ENCODE peak calls at places on chromosomes 3 and 15, in ten cellular contexts. One of them, this sample, is unnamed.
A peak's percentile ranks its signal among the peaks of the same experiment; 100 is the strongest.

GRCh38 chr15:64161688-64162477 is 939 bp downstream of the PPIB start:
- DNase-seq in mammary epithelial cell: no peak
- DNase-seq in CD8-positive, alpha-beta T cell: no peak
- DNase-seq in Kasumi-1: no peak
- DNase-seq in heart left ventricle: no peak
- DNase-seq in GM23338: no peak
- DNase-seq in AG04449: no peak
- DNase-seq in CD8-positive, alpha-beta memory T cell: no peak
- DNase-seq in SIG-M5: no peak
- DNase-seq in putamen: no peak
- DNase-seq in this sample: no peak

GRCh38 chr3:120203621-120204020 is 81.4 kb downstream of the GPR156 start:
- DNase-seq in mammary epithelial cell: no peak
- DNase-seq in CD8-positive, alpha-beta T cell: no peak
- DNase-seq in Kasumi-1: no peak
- DNase-seq in heart left ventricle: no peak
- DNase-seq in GM23338: no peak
- DNase-seq in AG04449: no peak
- DNase-seq in CD8-positive, alpha-beta memory T cell: no peak
- DNase-seq in SIG-M5: no peak
- DNase-seq in putamen: no peak
- DNase-seq in this sample: no peak

GRCh38 chr3:170532573-170532972 is 53.3 kb downstream of the SLC7A14 start:
- DNase-seq in mammary epithelial cell: no peak
- DNase-seq in CD8-positive, alpha-beta T cell: no peak
- DNase-seq in Kasumi-1: no peak
- DNase-seq in heart left ventricle: no peak
- DNase-seq in GM23338: no peak
- DNase-seq in AG04449: no peak
- DNase-seq in CD8-positive, alpha-beta memory T cell: no peak
- DNase-seq in SIG-M5: no peak
- DNase-seq in putamen: no peak
- DNase-seq in this sample: no peak

GRCh38 chr3:131977363-131977762 is 57.5 kb downstream of the CPNE4 start:
- DNase-seq in mammary epithelial cell: no peak
- DNase-seq in CD8-positive, alpha-beta T cell: no peak
- DNase-seq in Kasumi-1: no peak
- DNase-seq in heart left ventricle: no peak
- DNase-seq in GM23338: no peak
- DNase-seq in AG04449: no peak
- DNase-seq in CD8-positive, alpha-beta memory T cell: no peak
- DNase-seq in SIG-M5: no peak
- DNase-seq in putamen: no peak
- DNase-seq in this sample: no peak

GRCh38 chr15:40297356-40297755 is 10.4 kb downstream of the PLCB2 start:
- DNase-seq in mammary epithelial cell: no peak
- DNase-seq in CD8-positive, alpha-beta T cell: no peak
- DNase-seq in Kasumi-1: no peak
- DNase-seq in heart left ventricle: peak; percentile 11
- DNase-seq in GM23338: no peak
- DNase-seq in AG04449: no peak
- DNase-seq in CD8-positive, alpha-beta memory T cell: no peak
- DNase-seq in SIG-M5: no peak
- DNase-seq in putamen: no peak
- DNase-seq in this sample: no peak

GRCh38 chr3:51538459-51539290 is at the start of gene RAD54L2:
- DNase-seq in mammary epithelial cell: peak; percentile 86
- DNase-seq in CD8-positive, alpha-beta T cell: peak; percentile 53
- DNase-seq in Kasumi-1: peak; percentile 59
- DNase-seq in heart left ventricle: peak; percentile 88
- DNase-seq in GM23338: peak; percentile 89
- DNase-seq in AG04449: no peak
- DNase-seq in CD8-positive, alpha-beta memory T cell: peak; percentile 58
- DNase-seq in SIG-M5: no peak
- DNase-seq in putamen: peak; percentile 82
- DNase-seq in this sample: peak; percentile 92

GRCh38 chr3:126483321-126483761 is 7.7 kb upstream of the ZXDC start:
- DNase-seq in mammary epithelial cell: no peak
- DNase-seq in CD8-positive, alpha-beta T cell: no peak
- DNase-seq in Kasumi-1: no peak
- DNase-seq in heart left ventricle: no peak
- DNase-seq in GM23338: no peak
- DNase-seq in AG04449: no peak
- DNase-seq in CD8-positive, alpha-beta memory T cell: no peak
- DNase-seq in SIG-M5: no peak
- DNase-seq in putamen: no peak
- DNase-seq in this sample: no peak

GRCh38 chr15:28281876-28282275 is 40.1 kb downstream of the HERC2 start:
- DNase-seq in mammary epithelial cell: no peak
- DNase-seq in CD8-positive, alpha-beta T cell: no peak
- DNase-seq in Kasumi-1: no peak
- DNase-seq in heart left ventricle: no peak
- DNase-seq in GM23338: no peak
- DNase-seq in AG04449: no peak
- DNase-seq in CD8-positive, alpha-beta memory T cell: no peak
- DNase-seq in SIG-M5: no peak
- DNase-seq in putamen: no peak
- DNase-seq in this sample: no peak

GRCh38 chr3:152298393-152299242 is 29.9 kb downstream of the MBNL1 start:
- DNase-seq in mammary epithelial cell: peak; percentile 89
- DNase-seq in CD8-positive, alpha-beta T cell: peak; percentile 34
- DNase-seq in Kasumi-1: peak; percentile 89
- DNase-seq in heart left ventricle: peak; percentile 52
- DNase-seq in GM23338: no peak
- DNase-seq in AG04449: peak; percentile 97
- DNase-seq in CD8-positive, alpha-beta memory T cell: peak; percentile 61
- DNase-seq in SIG-M5: peak; percentile 81
- DNase-seq in putamen: peak; percentile 82
- DNase-seq in this sample: peak; percentile 50

GRCh38 chr15:101175396-101175795 is 76.5 kb downstream of the CHSY1 start:
- DNase-seq in mammary epithelial cell: no peak
- DNase-seq in CD8-positive, alpha-beta T cell: no peak
- DNase-seq in Kasumi-1: peak; percentile 93
- DNase-seq in heart left ventricle: no peak
- DNase-seq in GM23338: no peak
- DNase-seq in AG04449: no peak
- DNase-seq in CD8-positive, alpha-beta memory T cell: no peak
- DNase-seq in SIG-M5: peak; percentile 6
- DNase-seq in putamen: no peak
- DNase-seq in this sample: no peak

GRCh38 chr15:98667521-98668179 is 19.3 kb downstream of the IGF1R start:
- DNase-seq in mammary epithelial cell: peak; percentile 91
- DNase-seq in CD8-positive, alpha-beta T cell: no peak
- DNase-seq in Kasumi-1: no peak
- DNase-seq in heart left ventricle: no peak
- DNase-seq in GM23338: peak; percentile 59
- DNase-seq in AG04449: no peak
- DNase-seq in CD8-positive, alpha-beta memory T cell: no peak
- DNase-seq in SIG-M5: no peak
- DNase-seq in putamen: no peak
- DNase-seq in this sample: no peak

GRCh38 chr3:11238057-11238456 is 34.1 kb upstream of the ATG7 start:
- DNase-seq in mammary epithelial cell: peak; percentile 81
- DNase-seq in CD8-positive, alpha-beta T cell: no peak
- DNase-seq in Kasumi-1: no peak
- DNase-seq in heart left ventricle: no peak
- DNase-seq in GM23338: no peak
- DNase-seq in AG04449: peak; percentile 89
- DNase-seq in CD8-positive, alpha-beta memory T cell: no peak
- DNase-seq in SIG-M5: no peak
- DNase-seq in putamen: no peak
- DNase-seq in this sample: peak; percentile 69